ENCODE peak calls at places on chromosomes 11 and 22, in four cellular contexts. E is lung; N is GM23248; G is CD8-positive, alpha-beta T cell. I is an unnamed sample.

GRCh38 chr11:63918576-63919171 is 1.7 kb upstream of the RCOR2 start:
- DNase-seq in N (peak; percentile 45), G (no peak), E (no peak), I (no peak)

GRCh38 chr11:102111011-102111786 is 952 bp downstream of the YAP1 start:
- DNase-seq in E (peak; percentile 81), G (no peak), N (peak; percentile 89), I (peak; percentile 83)

GRCh38 chr22:35526333-35526979 is 14.2 kb upstream of the RASD2 start:
- DNase-seq in N (no peak), E (no peak), G (no peak), I (no peak)

GRCh38 chr11:19419021-19419750 is 178.4 kb upstream of the E2F8 start:
- DNase-seq in E (peak; percentile 53), N (peak; percentile 46), G (no peak), I (no peak)

GRCh38 chr11:47186937-47187681 is 875 bp upstream of the PACSIN3 start:
- DNase-seq in G (no peak), E (no peak), N (peak; percentile 58), I (peak; percentile 82)

GRCh38 chr22:35305525-35306070 is 5.9 kb downstream of the TOM1 start:
- DNase-seq in N (no peak), G (no peak), E (no peak), I (no peak)

GRCh38 chr11:111456086-111456858 is 55.9 kb downstream of the BTG4 start:
- DNase-seq in N (no peak), G (no peak), E (no peak), I (no peak)

GRCh38 chr22:37848587-37849088 is 581 bp upstream of the EIF3L start:
- DNase-seq in G (no peak), E (no peak), N (peak; percentile 76), I (no peak)

GRCh38 chr11:103624708-103625623 is 411.5 kb upstream of the DDI1 start:
- DNase-seq in N (peak; percentile 95), E (no peak), G (no peak), I (no peak)

GRCh38 chr11:16293204-16293681 is 63.1 kb downstream of the SOX6 start:
- DNase-seq in N (no peak), G (no peak), E (no peak), I (no peak)

GRCh38 chr11:119673389-119674336 is 55.3 kb downstream of the NECTIN1 start:
- DNase-seq in N (no peak), G (no peak), E (no peak), I (peak; percentile 59)

GRCh38 chr11:71247551-71248250 is 4.7 kb downstream of the SHANK2 start:
- DNase-seq in G (no peak), E (no peak), N (no peak), I (no peak)

GRCh38 chr22:26949193-26949592 is 291.8 kb downstream of the MIAT start:
- DNase-seq in N (peak; percentile 45), E (no peak), G (no peak), I (no peak)

GRCh38 chr22:36330655-36331305 is 57.0 kb downstream of the MYH9 start:
- DNase-seq in E (peak; percentile 55), G (no peak), N (peak; percentile 67), I (no peak)

GRCh38 chr11:1747753-1748466 is 2.5 kb downstream of the IFITM10 start:
- DNase-seq in E (no peak), G (no peak), N (peak; percentile 59), I (peak; percentile 84)

GRCh38 chr11:67022341-67022933 is 497 bp upstream of the SYT12 start:
- DNase-seq in G (no peak), N (peak; percentile 57), E (no peak), I (peak; percentile 70)

GRCh38 chr11:130087294-130087926 is 17.7 kb downstream of the APLP2 start:
- DNase-seq in G (no peak), E (no peak), N (no peak), I (no peak)

GRCh38 chr11:62105611-62106245 is 18.1 kb upstream of the INCENP start:
- DNase-seq in N (peak; percentile 40), G (no peak), E (no peak), I (no peak)

GRCh38 chr11:62604460-62605130 is 2.9 kb upstream of the MTA2 start:
- DNase-seq in G (no peak), N (no peak), E (no peak), I (no peak)

GRCh38 chr11:6438979-6439571 is 1.7 kb downstream of the HPX start:
- DNase-seq in N (peak; percentile 76), E (peak; percentile 45), G (no peak), I (peak; percentile 72)

GRCh38 chr11:86277741-86278140 is 24.3 kb upstream of the HIKESHI start:
- DNase-seq in E (no peak), G (no peak), N (no peak), I (no peak)

GRCh38 chr11:86278226-86278625 is 23.8 kb upstream of the HIKESHI start:
- DNase-seq in E (no peak), G (no peak), N (no peak), I (no peak)

GRCh38 chr11:86274999-86275398 is 27.0 kb upstream of the HIKESHI start:
- DNase-seq in G (no peak), E (no peak), N (no peak), I (no peak)

GRCh38 chr11:86275493-86276370 is 26.3 kb upstream of the HIKESHI start:
- DNase-seq in G (no peak), N (no peak), E (no peak), I (no peak)

GRCh38 chr11:86279713-86280112 is 22.3 kb upstream of the HIKESHI start:
- DNase-seq in E (no peak), N (no peak), G (no peak), I (no peak)
- H3K36me3 ChIP-seq in E (peaks cover 16% of the 10 kb centered on the region), N (peaks cover 42% of the 10 kb centered on the region), G (peaks cover 15% of the 10 kb centered on the region), I (peaks cover 16% of the 10 kb centered on the region)

DNA sequence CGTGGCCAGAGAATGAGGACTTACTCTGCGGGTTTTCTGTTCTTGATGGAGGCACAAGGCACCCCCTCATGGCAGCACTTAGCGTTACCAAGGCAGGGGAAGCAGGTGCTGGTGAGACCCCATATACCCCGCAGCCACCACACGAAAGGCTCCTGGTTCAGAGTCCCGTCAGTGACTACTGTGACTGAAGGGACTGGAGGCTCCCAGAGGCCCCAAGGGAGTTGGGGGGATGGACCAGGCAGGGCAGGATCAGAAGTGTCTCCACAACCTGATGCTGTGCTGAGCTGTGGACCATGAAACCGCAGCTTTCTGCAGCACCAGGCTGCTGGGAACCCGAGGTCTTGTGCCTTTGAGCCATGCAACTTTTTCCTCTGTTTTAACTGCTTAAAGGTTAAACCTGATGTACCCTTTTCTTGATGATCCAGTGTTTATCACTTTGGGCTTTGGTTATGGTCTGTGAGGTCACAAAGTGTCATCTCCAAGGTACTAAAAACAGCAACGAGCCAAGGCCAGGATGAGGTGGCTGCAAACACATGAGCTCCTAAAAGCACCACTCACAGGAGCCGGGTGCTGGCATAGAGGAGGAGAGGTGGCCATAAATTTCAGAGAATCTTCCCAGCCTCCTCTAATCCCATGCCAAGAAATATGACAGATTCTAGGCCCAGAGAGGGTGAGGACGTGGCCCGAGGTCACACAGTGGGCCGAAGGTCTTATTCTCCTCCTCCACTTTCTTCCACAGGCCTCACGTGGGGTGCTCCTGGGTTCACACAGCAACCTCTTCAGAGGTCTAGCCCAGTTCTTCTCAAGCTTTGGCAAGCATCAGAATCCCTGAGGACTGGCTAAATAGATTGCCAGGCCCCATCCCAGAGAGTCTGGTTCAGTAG is 4.2 kb upstream of the LRRC32 start:
- DNase-seq in E (no peak), G (no peak), N (no peak), I (no peak)
- H3K4me1 ChIP-seq in E (peaks cover 2% of the 10 kb centered on the region), G (peaks cover 27% of the 10 kb centered on the region), N (peaks cover 4% of the 10 kb centered on the region), I (no peaks in the 10 kb centered on the region)

GRCh38 chr11:555500-556174 is 4.9 kb downstream of the LMNTD2 start:
- DNase-seq in G (no peak), N (no peak), E (no peak), I (no peak)
- H3K36me3 ChIP-seq in G (no peaks in the 10 kb centered on the region), N (no peaks in the 10 kb centered on the region), E (no peaks in the 10 kb centered on the region), I (no peaks in the 10 kb centered on the region)

GRCh38 chr22:45311033-45311531 is 1.3 kb downstream of the FAM118A start:
- DNase-seq in N (no peak), G (no peak), E (no peak), I (no peak)

GRCh38 chr22:45312415-45312814 is 2.7 kb downstream of the FAM118A start:
- DNase-seq in E (no peak), N (no peak), G (no peak), I (no peak)

GRCh38 chr22:45314054-45314721 is 4.5 kb downstream of the FAM118A start:
- DNase-seq in G (no peak), E (no peak), N (no peak), I (no peak)

GRCh38 chr22:45314789-45315188 is 5.1 kb downstream of the FAM118A start:
- DNase-seq in N (no peak), G (no peak), E (no peak), I (no peak)

DNA sequence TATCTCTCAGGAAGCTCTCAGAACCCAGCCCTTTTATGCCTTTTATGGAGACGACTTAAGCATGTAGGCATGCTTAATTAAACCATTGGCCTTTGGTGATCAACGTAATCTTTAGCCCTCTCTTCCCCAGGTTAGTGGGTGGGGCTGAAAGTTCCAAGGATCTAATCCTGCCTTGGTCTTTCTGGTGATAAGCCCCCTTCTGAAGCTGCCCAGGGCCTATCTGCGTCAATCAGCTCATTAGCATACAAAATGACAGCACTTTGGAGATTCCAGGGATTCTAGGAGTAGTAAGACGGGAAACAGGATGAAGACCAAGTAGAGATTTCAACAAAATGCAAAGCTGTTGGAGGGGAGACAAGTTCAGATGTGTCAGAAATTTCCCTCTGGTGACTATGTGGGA is 3.1 kb downstream of the FAM118A start:
- DNase-seq in N (no peak), E (no peak), G (no peak), I (no peak)
- H3K4me1 ChIP-seq in N (peaks cover 17% of the 10 kb centered on the region), E (peaks cover 19% of the 10 kb centered on the region), G (peaks cover 45% of the 10 kb centered on the region), I (peaks cover 7% of the 10 kb centered on the region)

DNA sequence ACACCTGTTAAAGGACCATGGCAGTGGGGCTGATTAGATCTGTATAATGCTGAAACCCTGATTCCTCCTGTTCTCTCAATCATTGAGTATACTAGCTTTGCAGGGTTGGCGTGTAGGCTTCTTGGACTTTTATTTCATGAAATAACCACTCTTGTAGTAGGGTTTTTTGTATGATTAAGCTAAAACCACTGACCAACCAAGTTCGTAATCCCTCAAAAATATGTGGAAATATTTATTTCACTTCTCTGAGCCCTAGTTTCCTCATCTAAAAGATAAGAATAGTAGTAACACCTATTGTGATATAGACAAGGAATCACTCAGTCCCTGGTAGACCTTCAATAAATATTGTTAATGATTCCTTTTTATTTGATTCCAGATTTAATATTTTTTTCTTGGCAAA is 4.2 kb downstream of the API5 start:
- DNase-seq in N (no peak), E (no peak), G (no peak), I (no peak)
- H3K36me3 ChIP-seq in N (peaks cover 16% of the 10 kb centered on the region), E (no peaks in the 10 kb centered on the region), G (no peaks in the 10 kb centered on the region), I (no peaks in the 10 kb centered on the region)

GRCh38 chr11:78315724-78316123 is 101.9 kb downstream of the GAB2 start:
- DNase-seq in E (no peak), N (no peak), G (no peak), I (no peak)
- H3K4me1 ChIP-seq in E (peaks cover 16% of the 10 kb centered on the region), N (peaks cover 28% of the 10 kb centered on the region), G (no peaks in the 10 kb centered on the region), I (peaks cover 50% of the 10 kb centered on the region)